ENCODE peak calls at places on chromosomes 16 and 17, in seven cellular contexts. X is choroid plexus epithelial cell, S is right atrium auricular region, H is A549, T is astrocyte, Z is BJ, N is upper lobe of right lung. K is an unnamed sample.

GRCh38 chr16:80294172-80294571 is 246.6 kb upstream of the DYNLRB2 start:
- DNase-seq in X (no peak), S (no peak), H (no peak), T (no peak), Z (no peak), N (no peak), K (no peak)

GRCh38 chr16:49833796-49834195 is 22.1 kb downstream of the ZNF423 start:
- DNase-seq in X (no peak), S (no peak), H (no peak), T (no peak), Z (no peak), N (no peak), K (no peak)

GRCh38 chr17:9342225-9342624 is 233.4 kb downstream of the STX8 start:
- DNase-seq in X (no peak), S (no peak), H (no peak), T (no peak), Z (no peak), N (no peak), K (no peak)

GRCh38 chr16:51818342-51818944 is 667.4 kb upstream of the SALL1 start:
- DNase-seq in X (peak; percentile 83), S (no peak), H (peak; percentile 46), T (peak; percentile 4), Z (no peak), N (no peak), K (peak; percentile 52)

GRCh38 chr16:58339452-58339938 is 44.7 kb upstream of the PRSS54 start:
- DNase-seq in X (peak; percentile 7), S (no peak), H (peak; percentile 58), T (peak; percentile 12), Z (no peak), N (no peak), K (peak; percentile 10)

GRCh38 chr17:9386401-9386800 is 189.2 kb downstream of the STX8 start:
- DNase-seq in X (peak; percentile 62), S (no peak), H (no peak), T (no peak), Z (no peak), N (no peak), K (no peak)

GRCh38 chr17:79850571-79851460 is 11.6 kb upstream of the CBX4 start:
- DNase-seq in X (peak; percentile 54), S (no peak), H (peak; percentile 90), T (peak; percentile 84), Z (no peak), N (no peak), K (peak; percentile 72)

GRCh38 chr16:88412766-88413165 is 30.0 kb downstream of the ZNF469 start:
- DNase-seq in X (no peak), S (no peak), H (no peak), T (no peak), Z (no peak), N (no peak), K (no peak)

GRCh38 chr17:28901866-28902818 is 737 bp downstream of the DHRS13 start:
- DNase-seq in X (no peak), S (no peak), H (peak; percentile 40), T (no peak), Z (no peak), N (peak; percentile 40), K (peak; percentile 30)

GRCh38 chr16:11089504-11090124 is 145.2 kb downstream of the CLEC16A start:
- DNase-seq in X (peak; percentile 50), S (no peak), H (no peak), T (peak; percentile 46), Z (no peak), N (no peak), K (peak; percentile 31)

GRCh38 chr16:27417047-27417671 is 15.2 kb downstream of the IL21R start:
- DNase-seq in X (no peak), S (no peak), H (no peak), T (no peak), Z (no peak), N (peak; percentile 7), K (no peak)

GRCh38 chr17:71438631-71439146 is 682.1 kb upstream of the SOX9 start:
- DNase-seq in X (peak; percentile 94), S (no peak), H (peak; percentile 84), T (peak; percentile 98), Z (peak; percentile 89), N (no peak), K (peak; percentile 93)

GRCh38 chr17:27846042-27846655 is 45.8 kb upstream of the NOS2 start:
- DNase-seq in X (no peak), S (no peak), H (no peak), T (no peak), Z (no peak), N (no peak), K (no peak)

GRCh38 chr17:44557653-44558285 is 485 bp downstream of the FZD2 start:
- DNase-seq in X (peak; percentile 84), S (no peak), H (peak; percentile 64), T (peak; percentile 69), Z (no peak), N (peak; percentile 72), K (peak; percentile 66)

GRCh38 chr17:59620518-59621259 is 994 bp downstream of the CLTC start:
- DNase-seq in X (peak; percentile 46), S (no peak), H (peak; percentile 60), T (no peak), Z (no peak), N (peak; percentile 68), K (peak; percentile 23)

GRCh38 chr17:73118876-73119485 is 26.5 kb upstream of the SLC39A11 start:
- DNase-seq in X (no peak), S (no peak), H (no peak), T (no peak), Z (no peak), N (no peak), K (no peak)

GRCh38 chr17:82342361-82343079 is 9.0 kb upstream of the SECTM1 start:
- DNase-seq in X (no peak), S (no peak), H (no peak), T (no peak), Z (no peak), N (no peak), K (no peak)

GRCh38 chr16:67940436-67941089 is 3.4 kb downstream of the LCAT start:
- DNase-seq in X (no peak), S (no peak), H (no peak), T (no peak), Z (no peak), N (no peak), K (no peak)

GRCh38 chr16:87764600-87765472 is 950 bp downstream of the KLHDC4 start:
- DNase-seq in X (no peak), S (no peak), H (no peak), T (no peak), Z (no peak), N (no peak), K (no peak)

GRCh38 chr17:34275881-34276280 is 5.9 kb downstream of the CCL7 start:
- DNase-seq in X (peak; percentile 89), S (no peak), H (peak; percentile 51), T (peak; percentile 88), Z (peak; percentile 84), N (no peak), K (peak; percentile 96)

GRCh38 chr17:44071198-44071520 is 624 bp downstream of the G6PC3 start:
- DNase-seq in X (no peak), S (no peak), H (no peak), T (peak; percentile 80), Z (peak; percentile 39), N (no peak), K (peak; percentile 77)

GRCh38 chr16:81707411-81708321 is 71.4 kb upstream of the PLCG2 start:
- DNase-seq in X (peak; percentile 69), S (no peak), H (peak; percentile 63), T (peak; percentile 51), Z (no peak), N (peak; percentile 67), K (peak; percentile 59)

GRCh38 chr17:82598256-82599011 is 49.8 kb downstream of the WDR45B start:
- DNase-seq in X (peak; percentile 73), S (no peak), H (no peak), T (peak; percentile 75), Z (no peak), N (no peak), K (peak; percentile 43)

DNA sequence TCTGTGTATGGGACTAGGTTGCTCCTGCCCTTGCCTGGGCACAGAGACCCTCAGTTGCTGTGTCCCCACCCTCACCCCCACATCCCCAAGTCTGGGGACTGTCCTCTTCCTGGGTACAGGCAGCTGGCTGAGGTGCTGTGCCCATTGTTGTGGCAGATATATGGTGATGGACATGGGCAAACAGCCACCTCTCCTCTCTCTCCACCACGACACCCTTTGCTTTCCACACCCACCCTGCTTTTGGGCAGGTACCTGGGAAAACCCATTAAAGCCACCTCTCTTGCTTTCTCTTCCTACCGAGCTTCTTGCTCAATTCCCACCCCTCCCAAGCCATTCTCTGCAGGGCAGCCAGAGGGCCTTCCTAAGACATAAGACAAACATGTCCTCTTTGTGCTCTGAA is 21.7 kb downstream of the TRPV2 start:
- DNase-seq in X (no peak), S (no peak), H (no peak), T (no peak), Z (no peak), N (no peak), K (no peak)
- TF ChIP-seq CTCF in X (no peak), S (no peak), H (no peak), T (no peak), Z (no peak), N (no peak), K (no peak)

GRCh38 chr17:76561332-76561731 is 21.5 kb downstream of the PRCD start:
- DNase-seq in X (no peak), S (no peak), H (no peak), T (no peak), Z (no peak), N (no peak), K (no peak)
- H3K4me3 ChIP-seq in X (no peak overlapping the region), S (no peak overlapping the region), H (no peak overlapping the region), T (peak overlapping the region; percentile 32), Z (no peak overlapping the region), N (peak overlapping the region; percentile 26), K (no peak overlapping the region)

GRCh38 chr16:85237817-85238216 is 125.5 kb upstream of the CIBAR2 start:
- DNase-seq in X (no peak), S (no peak), H (no peak), T (no peak), Z (no peak), N (no peak), K (no peak)

GRCh38 chr16:85239871-85240270 is 127.6 kb upstream of the CIBAR2 start:
- DNase-seq in X (no peak), S (no peak), H (no peak), T (no peak), Z (no peak), N (no peak), K (no peak)

GRCh38 chr16:85238233-85238647 is 126.0 kb upstream of the CIBAR2 start:
- DNase-seq in X (peak; percentile 95), S (peak; percentile 81), H (no peak), T (peak; percentile 81), Z (no peak), N (peak; percentile 76), K (peak; percentile 93)

GRCh38 chr16:85240982-85241924 is 129.0 kb upstream of the CIBAR2 start:
- DNase-seq in X (no peak), S (no peak), H (no peak), T (no peak), Z (no peak), N (no peak), K (no peak)

DNA sequence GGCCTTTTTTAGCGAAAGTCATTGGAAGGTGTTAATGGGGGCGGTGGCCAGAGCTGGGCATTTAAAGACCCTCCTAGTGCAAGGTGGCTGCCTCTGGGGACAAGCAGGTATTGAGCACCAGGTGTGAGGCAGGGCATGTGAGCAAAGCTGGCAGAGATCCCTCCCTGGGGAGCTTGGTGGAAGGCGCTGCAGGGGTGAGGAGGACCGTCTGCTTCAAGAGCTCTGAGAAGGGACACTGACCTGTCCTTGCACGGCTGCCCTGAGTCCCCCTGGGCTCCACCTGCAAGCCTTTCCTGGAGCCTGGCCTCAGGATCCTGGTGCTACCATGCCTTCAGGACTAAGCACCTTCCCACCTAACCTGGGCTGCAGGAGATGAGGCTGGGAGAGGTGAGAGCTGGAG is 127.0 kb upstream of the CIBAR2 start:
- DNase-seq in X (no peak), S (no peak), H (no peak), T (no peak), Z (no peak), N (no peak), K (no peak)
- TF ChIP-seq CTCF in X (no peak), S (no peak), H (no peak), T (no peak), Z (no peak), N (no peak), K (no peak)

GRCh38 chr16:23149993-23150364 is 727 bp upstream of the USP31 start:
- DNase-seq in X (no peak), S (no peak), H (no peak), T (no peak), Z (no peak), N (no peak), K (no peak)
- H3K4me3 ChIP-seq in X (peak overlapping the region; percentile 70), S (peak overlapping the region; percentile 69), H (peak overlapping the region; percentile 64), T (peak overlapping the region; percentile 71), Z (peak overlapping the region; percentile 50), N (peak overlapping the region; percentile 53), K (peak overlapping the region; percentile 82)

K was measured in AG10803.